ENCODE peak calls at places on chromosomes 5 and 9, in five cellular contexts. One of them, this sample, is unnamed. For H3K9me2, the result is how much of the 10 kb centered on the place peaks cover.

GRCh38 chr5:126446498-126447224 is 23.5 kb downstream of the GRAMD2B start:
- DNase-seq in HCT116: peak
- DNase-seq in PC-3: peak
- DNase-seq in PC-9: peak
- DNase-seq in OCI-LY7: no peak
- DNase-seq in this sample: no peak

GRCh38 chr5:27311544-27311943 is 273.2 kb upstream of the CDH9 start:
- DNase-seq in OCI-LY7: no peak
- DNase-seq in PC-3: no peak
- DNase-seq in HCT116: no peak
- DNase-seq in PC-9: no peak
- DNase-seq in this sample: no peak

GRCh38 chr9:93501406-93501805 is 48.0 kb upstream of the FAM120AOS start:
- DNase-seq in PC-9: no peak
- DNase-seq in HCT116: no peak
- DNase-seq in PC-3: no peak
- DNase-seq in OCI-LY7: peak
- DNase-seq in this sample: no peak

GRCh38 chr9:76200315-76200714 is 193.9 kb downstream of the RFK start:
- DNase-seq in HCT116: no peak
- DNase-seq in OCI-LY7: no peak
- DNase-seq in PC-9: no peak
- DNase-seq in PC-3: no peak
- DNase-seq in this sample: no peak

GRCh38 chr9:90296539-90296938 is 346.1 kb downstream of the DIRAS2 start:
- DNase-seq in OCI-LY7: no peak
- DNase-seq in PC-9: no peak
- DNase-seq in HCT116: no peak
- DNase-seq in PC-3: no peak
- DNase-seq in this sample: no peak

GRCh38 chr5:1277781-1278180 is 17.1 kb downstream of the TERT start:
- DNase-seq in OCI-LY7: no peak
- DNase-seq in HCT116: no peak
- DNase-seq in PC-3: no peak
- DNase-seq in PC-9: no peak
- DNase-seq in this sample: no peak

GRCh38 chr9:3989915-3990314 is 310.0 kb downstream of the GLIS3 start:
- DNase-seq in HCT116: no peak
- DNase-seq in OCI-LY7: no peak
- DNase-seq in PC-9: no peak
- DNase-seq in PC-3: no peak
- DNase-seq in this sample: no peak

GRCh38 chr9:126419475-126419874 is 92.8 kb downstream of the MVB12B start:
- DNase-seq in PC-3: peak
- DNase-seq in PC-9: peak
- DNase-seq in OCI-LY7: no peak
- DNase-seq in HCT116: no peak
- DNase-seq in this sample: no peak

GRCh38 chr5:172802013-172802584 is 31.1 kb upstream of the DUSP1 start:
- DNase-seq in OCI-LY7: no peak
- DNase-seq in PC-9: no peak
- DNase-seq in PC-3: no peak
- DNase-seq in HCT116: no peak
- DNase-seq in this sample: no peak

GRCh38 chr9:15357050-15357653 is 50.1 kb upstream of the TTC39B start:
- DNase-seq in PC-3: no peak
- DNase-seq in HCT116: no peak
- DNase-seq in OCI-LY7: peak
- DNase-seq in PC-9: peak
- DNase-seq in this sample: peak

GRCh38 chr5:94422819-94423218 is 195.6 kb downstream of the KIAA0825 start:
- DNase-seq in HCT116: peak
- DNase-seq in OCI-LY7: no peak
- DNase-seq in PC-9: peak
- DNase-seq in PC-3: peak
- DNase-seq in this sample: no peak

GRCh38 chr5:1783214-1783551 is 16.5 kb downstream of the MRPL36 start:
- DNase-seq in PC-3: no peak
- DNase-seq in PC-9: peak
- DNase-seq in OCI-LY7: no peak
- DNase-seq in HCT116: no peak
- DNase-seq in this sample: peak

GRCh38 chr5:148687427-148687826 is 33.1 kb upstream of the HTR4 start:
- DNase-seq in PC-9: no peak
- DNase-seq in PC-3: peak
- DNase-seq in HCT116: peak
- DNase-seq in OCI-LY7: peak
- DNase-seq in this sample: peak

GRCh38 chr5:119302449-119302848 is 53.4 kb upstream of the TNFAIP8 start:
- DNase-seq in HCT116: no peak
- DNase-seq in PC-9: no peak
- DNase-seq in PC-3: no peak
- DNase-seq in OCI-LY7: no peak
- DNase-seq in this sample: no peak

GRCh38 chr9:13035822-13036221 is 243.7 kb downstream of the MPDZ start:
- DNase-seq in HCT116: no peak
- DNase-seq in OCI-LY7: no peak
- DNase-seq in PC-3: peak
- DNase-seq in PC-9: no peak
- DNase-seq in this sample: no peak

GRCh38 chr5:132055808-132056609 is 4.4 kb upstream of the IL3 start:
- DNase-seq in HCT116: no peak
- DNase-seq in PC-3: no peak
- DNase-seq in OCI-LY7: no peak
- DNase-seq in PC-9: no peak
- DNase-seq in this sample: no peak

GRCh38 chr5:159975462-159976019 is 33.4 kb upstream of the TTC1 start:
- DNase-seq in PC-9: peak
- DNase-seq in PC-3: peak
- DNase-seq in OCI-LY7: no peak
- DNase-seq in HCT116: peak
- DNase-seq in this sample: no peak

GRCh38 chr5:38456657-38457056 is 99.8 kb downstream of the LIFR start:
- DNase-seq in PC-3: peak
- DNase-seq in HCT116: no peak
- DNase-seq in PC-9: no peak
- DNase-seq in OCI-LY7: no peak
- DNase-seq in this sample: no peak

GRCh38 chr5:96930058-96930457 is 5.8 kb upstream of the LNPEP start:
- DNase-seq in OCI-LY7: no peak
- DNase-seq in PC-9: no peak
- DNase-seq in PC-3: no peak
- DNase-seq in HCT116: no peak
- DNase-seq in this sample: no peak

GRCh38 chr5:169116961-169117461 is 183.9 kb downstream of the SLIT3 start:
- DNase-seq in HCT116: no peak
- DNase-seq in OCI-LY7: no peak
- DNase-seq in PC-3: peak
- DNase-seq in PC-9: no peak
- DNase-seq in this sample: peak

GRCh38 chr9:108855529-108855886 is 278 bp downstream of the ACTL7B start:
- DNase-seq in HCT116: no peak
- DNase-seq in PC-9: no peak
- DNase-seq in OCI-LY7: no peak
- DNase-seq in PC-3: no peak
- DNase-seq in this sample: no peak

GRCh38 chr5:103505581-103506305 is 56.8 kb downstream of the NUDT12 start:
- DNase-seq in PC-3: peak
- DNase-seq in HCT116: no peak
- DNase-seq in OCI-LY7: no peak
- DNase-seq in PC-9: no peak
- DNase-seq in this sample: no peak

GRCh38 chr5:92687793-92688467 is 893.1 kb downstream of the NR2F1-AS1 start:
- DNase-seq in OCI-LY7: no peak
- DNase-seq in PC-9: no peak
- DNase-seq in HCT116: peak
- DNase-seq in PC-3: peak
- DNase-seq in this sample: no peak

GRCh38 chr5:134524826-134525686 is at the start of gene JADE2:
- DNase-seq in PC-3: peak
- DNase-seq in HCT116: no peak
- DNase-seq in PC-9: peak
- DNase-seq in OCI-LY7: peak
- DNase-seq in this sample: peak

GRCh38 chr5:116911074-116911473 is 336.5 kb upstream of the SEMA6A start:
- DNase-seq in PC-9: no peak
- DNase-seq in OCI-LY7: peak
- DNase-seq in HCT116: no peak
- DNase-seq in PC-3: no peak
- DNase-seq in this sample: peak

DNA sequence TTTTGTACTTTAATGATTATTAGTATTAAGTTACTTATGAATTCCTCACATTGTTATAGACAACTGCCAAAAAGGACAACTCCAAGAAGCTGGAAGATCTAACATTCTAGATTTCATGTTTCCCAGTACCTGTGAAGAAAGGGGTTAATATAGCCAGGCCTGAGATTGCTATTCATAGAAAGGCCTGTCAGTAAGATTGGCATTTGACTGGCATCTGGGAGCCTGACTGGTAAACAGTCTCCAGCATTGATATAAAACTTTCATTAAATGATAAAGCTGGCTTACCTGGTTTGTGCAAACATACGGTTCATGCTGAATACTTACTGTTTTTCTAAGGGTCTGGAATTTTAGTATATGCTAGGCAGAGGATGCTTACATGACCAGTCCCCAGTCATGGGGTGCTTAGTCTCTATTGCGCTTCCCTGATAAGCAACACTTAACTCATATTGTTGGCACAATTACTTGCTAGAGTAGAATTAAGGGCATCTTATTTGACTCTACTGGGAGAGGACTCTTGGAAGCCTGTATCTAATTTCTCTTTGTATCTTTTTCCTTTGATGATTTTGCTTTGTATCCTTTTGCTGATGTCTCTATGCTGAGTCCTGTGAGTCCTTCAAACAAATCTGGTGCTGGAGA is 340.4 kb upstream of the SEMA6A start:
- DNase-seq in HCT116: no peak
- DNase-seq in PC-9: no peak
- DNase-seq in PC-3: no peak
- DNase-seq in OCI-LY7: no peak
- DNase-seq in this sample: no peak
- H3K9me2 ChIP-seq in HCT116: under half
- H3K9me2 ChIP-seq in PC-9: under half
- H3K9me2 ChIP-seq in PC-3: under half
- H3K9me2 ChIP-seq in OCI-LY7: under half
- H3K9me2 ChIP-seq in this sample: under half

GRCh38 chr9:82891321-82891720 is 171.6 kb downstream of the RASEF start:
- DNase-seq in PC-3: no peak
- DNase-seq in PC-9: no peak
- DNase-seq in HCT116: no peak
- DNase-seq in OCI-LY7: no peak
- DNase-seq in this sample: no peak

GRCh38 chr9:82894961-82895902 is 167.7 kb downstream of the RASEF start:
- DNase-seq in HCT116: no peak
- DNase-seq in PC-3: no peak
- DNase-seq in OCI-LY7: no peak
- DNase-seq in PC-9: no peak
- DNase-seq in this sample: no peak

GRCh38 chr9:82890865-82891264 is 172.1 kb downstream of the RASEF start:
- DNase-seq in PC-9: no peak
- DNase-seq in OCI-LY7: no peak
- DNase-seq in HCT116: no peak
- DNase-seq in PC-3: no peak
- DNase-seq in this sample: no peak

GRCh38 chr9:82890401-82890800 is 172.5 kb downstream of the RASEF start:
- DNase-seq in HCT116: no peak
- DNase-seq in OCI-LY7: no peak
- DNase-seq in PC-9: no peak
- DNase-seq in PC-3: no peak
- DNase-seq in this sample: no peak

DNA sequence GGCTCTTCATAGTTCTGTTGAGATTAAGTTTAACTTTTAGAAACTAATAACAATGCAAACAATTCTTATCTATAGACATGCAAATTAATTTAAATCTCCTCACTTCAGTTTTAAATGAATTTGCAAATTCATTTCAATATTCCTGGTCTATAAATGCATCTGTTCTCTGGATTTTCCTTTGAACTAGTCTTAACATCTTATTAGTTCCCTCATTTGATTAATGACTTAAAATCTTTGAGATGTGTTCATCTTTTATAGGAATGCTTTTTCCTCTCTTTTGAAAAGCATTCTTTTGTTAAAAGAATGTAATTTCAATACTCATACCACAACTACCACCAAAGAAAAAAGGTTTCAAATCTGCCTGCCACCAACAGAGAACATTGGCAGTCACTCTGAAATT is 169.4 kb downstream of the RASEF start:
- DNase-seq in OCI-LY7: no peak
- DNase-seq in PC-3: no peak
- DNase-seq in PC-9: no peak
- DNase-seq in HCT116: no peak
- DNase-seq in this sample: no peak
- H3K9me2 ChIP-seq in OCI-LY7: under half
- H3K9me2 ChIP-seq in PC-3: under half
- H3K9me2 ChIP-seq in PC-9: under half
- H3K9me2 ChIP-seq in HCT116: under half
- H3K9me2 ChIP-seq in this sample: under half

DNA sequence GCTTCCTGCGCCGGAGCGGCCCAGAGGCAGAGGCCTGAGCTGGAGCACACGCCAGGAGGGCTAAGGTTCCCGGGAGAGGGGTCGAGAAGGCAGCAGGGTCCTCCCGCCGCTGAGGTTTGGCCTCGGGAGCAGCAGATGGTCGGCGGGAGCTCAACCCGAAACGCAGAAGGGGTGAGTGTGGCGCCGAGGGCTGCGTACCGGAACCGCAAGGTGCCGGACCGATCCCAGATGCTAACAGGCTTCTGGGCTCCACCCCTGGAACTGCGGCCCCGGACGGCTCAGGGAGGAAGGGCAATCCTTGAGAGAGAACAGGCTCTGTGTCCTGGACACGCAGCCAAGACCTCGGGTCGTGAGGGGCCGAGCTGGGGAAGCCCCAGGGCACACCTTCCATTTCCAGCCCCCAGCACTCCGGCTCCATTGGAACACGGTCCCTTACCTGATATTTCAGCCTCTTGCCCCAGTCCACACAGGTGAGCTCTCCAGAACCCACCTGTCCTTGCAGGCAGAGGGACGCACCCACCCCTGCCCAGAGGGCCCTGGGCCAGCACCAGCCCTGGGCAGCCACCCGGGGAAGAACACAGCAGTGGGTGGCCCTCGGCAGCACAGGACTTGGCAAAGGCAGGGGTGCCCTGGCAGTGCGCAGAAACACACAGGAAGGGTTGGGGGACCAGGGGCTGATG is 1.4 kb downstream of the LHX3 start:
- DNase-seq in PC-9: no peak
- DNase-seq in PC-3: no peak
- DNase-seq in HCT116: no peak
- DNase-seq in OCI-LY7: no peak
- DNase-seq in this sample: no peak
- H3K9me2 ChIP-seq in PC-9: under half
- H3K9me2 ChIP-seq in PC-3: under half
- H3K9me2 ChIP-seq in HCT116: under half
- H3K9me2 ChIP-seq in OCI-LY7: under half
- H3K9me2 ChIP-seq in this sample: under half

DNA sequence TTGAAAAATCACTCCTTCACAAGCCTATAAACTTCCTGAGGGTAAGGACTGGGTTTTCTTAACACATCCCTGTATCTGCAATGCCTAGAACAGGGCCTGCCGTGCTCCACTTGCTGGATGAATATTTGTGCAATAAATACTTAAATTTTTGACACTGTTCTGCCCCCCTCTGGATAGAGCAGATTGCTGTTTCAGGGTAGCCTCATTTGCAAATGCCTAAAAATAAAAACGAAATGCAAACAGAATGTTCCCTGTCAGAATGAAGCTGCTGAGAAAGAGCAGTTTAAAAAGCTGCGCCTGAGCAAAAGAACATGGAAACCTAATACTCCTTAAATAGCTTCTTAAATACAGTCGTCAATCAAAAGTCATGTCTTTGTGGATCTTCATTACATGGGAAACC is 385.3 kb downstream of the PRELID2 start:
- DNase-seq in PC-9: no peak
- DNase-seq in PC-3: no peak
- DNase-seq in HCT116: no peak
- DNase-seq in OCI-LY7: no peak
- DNase-seq in this sample: no peak
- H3K9me2 ChIP-seq in PC-9: under half
- H3K9me2 ChIP-seq in PC-3: under half
- H3K9me2 ChIP-seq in HCT116: under half
- H3K9me2 ChIP-seq in OCI-LY7: under half
- H3K9me2 ChIP-seq in this sample: under half